ENCODE peak calls at places on chromosomes 16 and 17, in five cellular contexts. One of them, this sample, is unnamed.

GRCh38 chr17:77125432-77125901 is 15.3 kb upstream of the SEC14L1 start:
- DNase-seq in OCI-LY7: no peak
- DNase-seq in thoracic aorta: no peak
- DNase-seq in dorsolateral prefrontal cortex: no peak
- DNase-seq in AG04450: peak
- DNase-seq in this sample: no peak

GRCh38 chr16:76441391-76441790 is 164.2 kb downstream of the CNTNAP4 start:
- DNase-seq in OCI-LY7: no peak
- DNase-seq in thoracic aorta: no peak
- DNase-seq in dorsolateral prefrontal cortex: no peak
- DNase-seq in AG04450: no peak
- DNase-seq in this sample: no peak

GRCh38 chr17:78939615-78940014 is 14.4 kb upstream of the TIMP2 start:
- DNase-seq in OCI-LY7: no peak
- DNase-seq in thoracic aorta: no peak
- DNase-seq in dorsolateral prefrontal cortex: no peak
- DNase-seq in AG04450: no peak
- DNase-seq in this sample: no peak

GRCh38 chr17:70121136-70121535 is 46.1 kb downstream of the KCNJ16 start:
- DNase-seq in OCI-LY7: no peak
- DNase-seq in thoracic aorta: no peak
- DNase-seq in dorsolateral prefrontal cortex: no peak
- DNase-seq in AG04450: no peak
- DNase-seq in this sample: no peak

GRCh38 chr16:27301236-27301861 is 12.4 kb upstream of the IL4R start:
- DNase-seq in OCI-LY7: no peak
- DNase-seq in thoracic aorta: no peak
- DNase-seq in dorsolateral prefrontal cortex: no peak
- DNase-seq in AG04450: no peak
- DNase-seq in this sample: peak

GRCh38 chr16:48126801-48127644 is 28.8 kb downstream of the ABCC12 start:
- DNase-seq in OCI-LY7: no peak
- DNase-seq in thoracic aorta: no peak
- DNase-seq in dorsolateral prefrontal cortex: no peak
- DNase-seq in AG04450: peak
- DNase-seq in this sample: no peak

GRCh38 chr17:60947100-60947499 is 269.4 kb downstream of the BCAS3 start:
- DNase-seq in OCI-LY7: no peak
- DNase-seq in thoracic aorta: no peak
- DNase-seq in dorsolateral prefrontal cortex: no peak
- DNase-seq in AG04450: no peak
- DNase-seq in this sample: no peak

GRCh38 chr17:80990921-80991644 is 558 bp upstream of the CHMP6 start:
- DNase-seq in OCI-LY7: no peak
- DNase-seq in thoracic aorta: no peak
- DNase-seq in dorsolateral prefrontal cortex: no peak
- DNase-seq in AG04450: no peak
- DNase-seq in this sample: no peak

GRCh38 chr17:74424658-74425057 is 7.2 kb upstream of the GPRC5C start:
- DNase-seq in OCI-LY7: no peak
- DNase-seq in thoracic aorta: no peak
- DNase-seq in dorsolateral prefrontal cortex: no peak
- DNase-seq in AG04450: no peak
- DNase-seq in this sample: no peak

GRCh38 chr17:81666092-81666341 is 388 bp downstream of the OXLD1 start:
- DNase-seq in OCI-LY7: peak
- DNase-seq in thoracic aorta: no peak
- DNase-seq in dorsolateral prefrontal cortex: no peak
- DNase-seq in AG04450: no peak
- DNase-seq in this sample: no peak

GRCh38 chr17:48997827-48998556 is 807 bp downstream of the IGF2BP1 start:
- DNase-seq in OCI-LY7: peak
- DNase-seq in thoracic aorta: no peak
- DNase-seq in dorsolateral prefrontal cortex: no peak
- DNase-seq in AG04450: no peak
- DNase-seq in this sample: no peak

GRCh38 chr17:42783062-42783777 is 2.8 kb downstream of the WNK4 start:
- DNase-seq in OCI-LY7: no peak
- DNase-seq in thoracic aorta: no peak
- DNase-seq in dorsolateral prefrontal cortex: no peak
- DNase-seq in AG04450: peak
- DNase-seq in this sample: no peak

GRCh38 chr16:63289834-63290460 is 1253.7 kb upstream of the CDH8 start:
- DNase-seq in OCI-LY7: peak
- DNase-seq in thoracic aorta: no peak
- DNase-seq in dorsolateral prefrontal cortex: peak
- DNase-seq in AG04450: no peak
- DNase-seq in this sample: peak

GRCh38 chr16:61432421-61432820 is 603.8 kb downstream of the CDH8 start:
- DNase-seq in OCI-LY7: no peak
- DNase-seq in thoracic aorta: no peak
- DNase-seq in dorsolateral prefrontal cortex: no peak
- DNase-seq in AG04450: no peak
- DNase-seq in this sample: no peak

GRCh38 chr16:1469693-1470201 is 5.1 kb downstream of the CLCN7 start:
- DNase-seq in OCI-LY7: no peak
- DNase-seq in thoracic aorta: no peak
- DNase-seq in dorsolateral prefrontal cortex: no peak
- DNase-seq in AG04450: no peak
- DNase-seq in this sample: no peak

DNA sequence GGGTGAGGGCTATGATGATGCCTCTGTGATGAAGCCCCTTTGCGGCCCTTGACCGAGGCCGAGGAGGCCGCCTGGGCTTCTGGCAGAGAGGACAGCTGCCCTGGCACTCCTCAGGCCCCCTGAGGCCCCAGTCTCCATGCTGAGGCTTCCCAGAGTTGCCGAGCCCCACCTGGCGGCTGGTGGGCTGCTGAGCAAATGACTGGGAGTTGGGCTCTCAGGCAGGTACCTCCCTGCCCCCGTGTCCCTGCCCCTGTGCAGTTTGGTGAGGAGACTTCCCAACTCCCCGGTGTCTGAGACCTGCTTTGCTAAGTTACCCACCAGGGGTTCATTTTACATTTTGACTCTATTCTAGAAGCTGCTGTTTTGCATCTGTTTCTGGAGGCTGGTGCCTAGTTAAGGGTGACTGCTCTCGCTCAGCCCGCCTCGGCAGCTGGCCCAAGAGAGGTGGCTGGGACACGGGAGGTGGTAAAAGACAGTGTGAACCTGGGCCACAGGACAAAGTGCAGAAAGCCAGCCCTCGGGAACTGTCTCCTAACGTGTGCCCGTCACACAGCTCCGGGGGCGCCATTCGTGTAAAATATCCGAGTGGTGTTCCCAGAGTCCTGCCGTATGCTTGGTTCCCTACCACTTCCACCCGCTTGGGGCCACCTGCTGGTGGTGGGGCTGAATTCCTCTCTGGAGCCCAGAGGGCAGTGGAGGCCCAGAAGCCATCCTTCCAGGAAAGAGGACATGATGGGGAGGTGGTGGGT is 134.5 kb downstream of the RAB11FIP4 start:
- DNase-seq in OCI-LY7: peak
- DNase-seq in thoracic aorta: no peak
- DNase-seq in dorsolateral prefrontal cortex: peak
- DNase-seq in AG04450: no peak
- DNase-seq in this sample: no peak
- TF ChIP-seq CTCF in OCI-LY7: peak
- TF ChIP-seq CTCF in thoracic aorta: no peak
- TF ChIP-seq CTCF in dorsolateral prefrontal cortex: no peak
- TF ChIP-seq CTCF in AG04450: peak
- TF ChIP-seq CTCF in this sample: no peak

DNA sequence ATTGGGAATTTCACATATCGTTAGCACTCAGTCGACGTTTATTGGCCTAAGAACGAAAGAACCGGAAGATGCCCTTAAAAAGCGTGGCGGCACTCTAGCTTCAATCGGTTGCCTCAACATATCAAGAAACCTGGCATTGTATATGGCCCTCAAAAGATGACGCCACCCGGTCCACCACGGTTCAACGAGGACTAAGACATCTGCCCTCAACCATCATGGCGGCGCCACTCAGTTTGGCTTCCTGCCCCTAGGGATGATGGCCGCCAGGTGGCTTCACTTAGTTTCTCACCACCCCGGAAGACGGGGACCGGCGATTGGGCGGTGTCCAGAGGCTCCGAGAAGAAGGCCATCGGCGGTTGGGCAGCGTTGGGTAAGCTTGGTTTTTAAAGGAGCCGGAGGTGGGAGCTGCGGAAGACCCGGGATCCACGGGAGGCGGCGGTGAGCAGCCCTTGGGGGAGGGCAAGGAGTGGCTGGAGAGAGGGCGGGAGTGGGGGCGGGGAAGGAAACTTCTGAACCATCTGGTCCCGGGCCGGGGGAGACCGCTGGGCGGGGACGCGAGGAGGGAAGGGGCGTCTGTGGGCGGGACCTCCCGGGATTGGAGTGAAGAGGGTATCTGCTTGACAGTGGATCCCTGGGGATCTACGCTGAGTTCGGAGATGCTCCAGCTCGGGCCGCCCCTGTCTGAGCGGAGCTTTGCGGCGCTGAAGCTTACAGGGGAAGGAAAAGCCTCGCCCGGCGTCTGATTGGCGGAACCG is at the start of gene PRR14:
- DNase-seq in OCI-LY7: peak
- DNase-seq in thoracic aorta: peak
- DNase-seq in dorsolateral prefrontal cortex: peak
- DNase-seq in AG04450: peak
- DNase-seq in this sample: peak
- TF ChIP-seq CTCF in OCI-LY7: no peak
- TF ChIP-seq CTCF in thoracic aorta: peak
- TF ChIP-seq CTCF in dorsolateral prefrontal cortex: peak
- TF ChIP-seq CTCF in AG04450: peak
- TF ChIP-seq CTCF in this sample: no peak

GRCh38 chr17:34437188-34437587 is 74.2 kb upstream of the CCL1 start:
- DNase-seq in OCI-LY7: no peak
- DNase-seq in thoracic aorta: no peak
- DNase-seq in dorsolateral prefrontal cortex: no peak
- DNase-seq in AG04450: no peak
- DNase-seq in this sample: no peak

GRCh38 chr17:34435182-34435928 is 72.3 kb upstream of the CCL1 start:
- DNase-seq in OCI-LY7: no peak
- DNase-seq in thoracic aorta: no peak
- DNase-seq in dorsolateral prefrontal cortex: no peak
- DNase-seq in AG04450: no peak
- DNase-seq in this sample: no peak

GRCh38 chr17:34442387-34443111 is 79.5 kb upstream of the CCL1 start:
- DNase-seq in OCI-LY7: no peak
- DNase-seq in thoracic aorta: no peak
- DNase-seq in dorsolateral prefrontal cortex: no peak
- DNase-seq in AG04450: no peak
- DNase-seq in this sample: no peak

GRCh38 chr17:34434065-34434464 is 71.0 kb upstream of the CCL1 start:
- DNase-seq in OCI-LY7: peak
- DNase-seq in thoracic aorta: no peak
- DNase-seq in dorsolateral prefrontal cortex: no peak
- DNase-seq in AG04450: no peak
- DNase-seq in this sample: peak

DNA sequence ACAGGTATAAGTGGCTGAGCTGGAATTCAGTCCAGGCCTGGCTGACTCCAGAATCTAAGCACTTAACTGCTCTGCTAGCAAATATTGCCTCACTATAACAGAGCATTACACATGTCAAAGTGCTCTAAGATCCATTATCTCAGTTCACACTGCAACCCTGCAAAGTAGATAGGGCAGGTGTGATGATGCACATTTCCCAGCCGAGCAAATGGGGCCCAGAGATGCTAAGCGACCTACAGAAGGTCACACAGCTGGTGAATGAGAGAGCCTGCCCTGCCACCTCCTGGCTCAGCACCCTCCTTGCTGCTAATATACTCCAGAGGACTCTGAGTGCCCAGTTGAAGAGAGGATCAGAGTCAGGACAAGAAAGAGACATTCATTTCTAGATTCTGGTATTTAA is 73.6 kb upstream of the CCL1 start:
- DNase-seq in OCI-LY7: no peak
- DNase-seq in thoracic aorta: no peak
- DNase-seq in dorsolateral prefrontal cortex: no peak
- DNase-seq in AG04450: no peak
- DNase-seq in this sample: no peak
- TF ChIP-seq CTCF in OCI-LY7: peak
- TF ChIP-seq CTCF in thoracic aorta: no peak
- TF ChIP-seq CTCF in dorsolateral prefrontal cortex: no peak
- TF ChIP-seq CTCF in AG04450: no peak
- TF ChIP-seq CTCF in this sample: no peak

GRCh38 chr16:23505942-23506605 is 4.2 kb downstream of the GGA2 start:
- DNase-seq in OCI-LY7: peak
- DNase-seq in thoracic aorta: no peak
- DNase-seq in dorsolateral prefrontal cortex: no peak
- DNase-seq in AG04450: no peak
- DNase-seq in this sample: peak
- TF ChIP-seq CTCF in OCI-LY7: peak
- TF ChIP-seq CTCF in thoracic aorta: no peak
- TF ChIP-seq CTCF in dorsolateral prefrontal cortex: no peak
- TF ChIP-seq CTCF in AG04450: no peak
- TF ChIP-seq CTCF in this sample: no peak

This sample was measured in GM12865.